ENCODE peak calls at places on chromosomes 11 and 22, in eight cellular contexts. One of them, this sample, is unnamed.

GRCh38 chr22:29700949-29701927 is 18.6 kb upstream of the CABP7 start:
- DNase-seq in stimulated activated CD8-positive, alpha-beta memory T cell treated with anti-CD3 and anti-CD28 coated beads, Interleukin-2, amount 100 ng/mL, for 1 hour: no peak
- DNase-seq in stimulated activated CD4-positive, alpha-beta T cell treated with anti-CD3 and anti-CD28 coated beads, Interleukin-4, amount 100 ng/mL, for 48 hours: no peak
- DNase-seq in NCI-H510A: no peak
- DNase-seq in Daoy: peak
- DNase-seq in Right ventricle myocardium superior: no peak
- DNase-seq in EH: peak
- DNase-seq in cardiac muscle cell: peak
- DNase-seq in this sample: no peak

GRCh38 chr11:69587454-69588081 is 53.4 kb upstream of the CCND1 start:
- DNase-seq in stimulated activated CD8-positive, alpha-beta memory T cell treated with anti-CD3 and anti-CD28 coated beads, Interleukin-2, amount 100 ng/mL, for 1 hour: no peak
- DNase-seq in stimulated activated CD4-positive, alpha-beta T cell treated with anti-CD3 and anti-CD28 coated beads, Interleukin-4, amount 100 ng/mL, for 48 hours: no peak
- DNase-seq in NCI-H510A: no peak
- DNase-seq in Daoy: peak
- DNase-seq in Right ventricle myocardium superior: no peak
- DNase-seq in EH: peak
- DNase-seq in cardiac muscle cell: peak
- DNase-seq in this sample: no peak

GRCh38 chr22:31695423-31695822 is 33.4 kb upstream of the PISD start:
- DNase-seq in stimulated activated CD8-positive, alpha-beta memory T cell treated with anti-CD3 and anti-CD28 coated beads, Interleukin-2, amount 100 ng/mL, for 1 hour: no peak
- DNase-seq in stimulated activated CD4-positive, alpha-beta T cell treated with anti-CD3 and anti-CD28 coated beads, Interleukin-4, amount 100 ng/mL, for 48 hours: no peak
- DNase-seq in NCI-H510A: no peak
- DNase-seq in Daoy: no peak
- DNase-seq in Right ventricle myocardium superior: no peak
- DNase-seq in EH: no peak
- DNase-seq in cardiac muscle cell: peak
- DNase-seq in this sample: no peak

GRCh38 chr11:44382118-44382517 is 72.2 kb upstream of the ALX4 start:
- DNase-seq in stimulated activated CD8-positive, alpha-beta memory T cell treated with anti-CD3 and anti-CD28 coated beads, Interleukin-2, amount 100 ng/mL, for 1 hour: no peak
- DNase-seq in stimulated activated CD4-positive, alpha-beta T cell treated with anti-CD3 and anti-CD28 coated beads, Interleukin-4, amount 100 ng/mL, for 48 hours: no peak
- DNase-seq in NCI-H510A: no peak
- DNase-seq in Daoy: no peak
- DNase-seq in Right ventricle myocardium superior: no peak
- DNase-seq in EH: no peak
- DNase-seq in cardiac muscle cell: no peak
- DNase-seq in this sample: peak

GRCh38 chr11:114790910-114791309 is 112.6 kb downstream of the NXPE2 start:
- DNase-seq in stimulated activated CD8-positive, alpha-beta memory T cell treated with anti-CD3 and anti-CD28 coated beads, Interleukin-2, amount 100 ng/mL, for 1 hour: no peak
- DNase-seq in stimulated activated CD4-positive, alpha-beta T cell treated with anti-CD3 and anti-CD28 coated beads, Interleukin-4, amount 100 ng/mL, for 48 hours: no peak
- DNase-seq in NCI-H510A: no peak
- DNase-seq in Daoy: no peak
- DNase-seq in Right ventricle myocardium superior: no peak
- DNase-seq in EH: no peak
- DNase-seq in cardiac muscle cell: no peak
- DNase-seq in this sample: no peak

GRCh38 chr11:30478923-30479322 is 107.2 kb downstream of the MPPED2 start:
- DNase-seq in stimulated activated CD8-positive, alpha-beta memory T cell treated with anti-CD3 and anti-CD28 coated beads, Interleukin-2, amount 100 ng/mL, for 1 hour: no peak
- DNase-seq in stimulated activated CD4-positive, alpha-beta T cell treated with anti-CD3 and anti-CD28 coated beads, Interleukin-4, amount 100 ng/mL, for 48 hours: no peak
- DNase-seq in NCI-H510A: no peak
- DNase-seq in Daoy: no peak
- DNase-seq in Right ventricle myocardium superior: peak
- DNase-seq in EH: no peak
- DNase-seq in cardiac muscle cell: peak
- DNase-seq in this sample: no peak

GRCh38 chr11:20032577-20033265 is 127.6 kb downstream of the DBX1 start:
- DNase-seq in stimulated activated CD8-positive, alpha-beta memory T cell treated with anti-CD3 and anti-CD28 coated beads, Interleukin-2, amount 100 ng/mL, for 1 hour: no peak
- DNase-seq in stimulated activated CD4-positive, alpha-beta T cell treated with anti-CD3 and anti-CD28 coated beads, Interleukin-4, amount 100 ng/mL, for 48 hours: no peak
- DNase-seq in NCI-H510A: no peak
- DNase-seq in Daoy: no peak
- DNase-seq in Right ventricle myocardium superior: no peak
- DNase-seq in EH: no peak
- DNase-seq in cardiac muscle cell: no peak
- DNase-seq in this sample: no peak

GRCh38 chr11:133984828-133985227 is 28.1 kb upstream of the IGSF9B start:
- DNase-seq in stimulated activated CD8-positive, alpha-beta memory T cell treated with anti-CD3 and anti-CD28 coated beads, Interleukin-2, amount 100 ng/mL, for 1 hour: no peak
- DNase-seq in stimulated activated CD4-positive, alpha-beta T cell treated with anti-CD3 and anti-CD28 coated beads, Interleukin-4, amount 100 ng/mL, for 48 hours: no peak
- DNase-seq in NCI-H510A: no peak
- DNase-seq in Daoy: no peak
- DNase-seq in Right ventricle myocardium superior: no peak
- DNase-seq in EH: no peak
- DNase-seq in cardiac muscle cell: no peak
- DNase-seq in this sample: no peak

GRCh38 chr22:23762866-23763578 is at the start of gene C22orf15:
- DNase-seq in stimulated activated CD8-positive, alpha-beta memory T cell treated with anti-CD3 and anti-CD28 coated beads, Interleukin-2, amount 100 ng/mL, for 1 hour: no peak
- DNase-seq in stimulated activated CD4-positive, alpha-beta T cell treated with anti-CD3 and anti-CD28 coated beads, Interleukin-4, amount 100 ng/mL, for 48 hours: no peak
- DNase-seq in NCI-H510A: no peak
- DNase-seq in Daoy: peak
- DNase-seq in Right ventricle myocardium superior: peak
- DNase-seq in EH: peak
- DNase-seq in cardiac muscle cell: peak
- DNase-seq in this sample: no peak

GRCh38 chr11:87315229-87315628 is 277.5 kb downstream of the TMEM135 start:
- DNase-seq in stimulated activated CD8-positive, alpha-beta memory T cell treated with anti-CD3 and anti-CD28 coated beads, Interleukin-2, amount 100 ng/mL, for 1 hour: no peak
- DNase-seq in stimulated activated CD4-positive, alpha-beta T cell treated with anti-CD3 and anti-CD28 coated beads, Interleukin-4, amount 100 ng/mL, for 48 hours: no peak
- DNase-seq in NCI-H510A: no peak
- DNase-seq in Daoy: no peak
- DNase-seq in Right ventricle myocardium superior: no peak
- DNase-seq in EH: no peak
- DNase-seq in cardiac muscle cell: no peak
- DNase-seq in this sample: no peak

GRCh38 chr22:24694971-24695928 is 79.3 kb downstream of the PIWIL3 start:
- DNase-seq in stimulated activated CD8-positive, alpha-beta memory T cell treated with anti-CD3 and anti-CD28 coated beads, Interleukin-2, amount 100 ng/mL, for 1 hour: no peak
- DNase-seq in stimulated activated CD4-positive, alpha-beta T cell treated with anti-CD3 and anti-CD28 coated beads, Interleukin-4, amount 100 ng/mL, for 48 hours: no peak
- DNase-seq in NCI-H510A: peak
- DNase-seq in Daoy: no peak
- DNase-seq in Right ventricle myocardium superior: no peak
- DNase-seq in EH: no peak
- DNase-seq in cardiac muscle cell: no peak
- DNase-seq in this sample: no peak

GRCh38 chr11:69040581-69041260 is 8.0 kb upstream of the TPCN2 start:
- DNase-seq in stimulated activated CD8-positive, alpha-beta memory T cell treated with anti-CD3 and anti-CD28 coated beads, Interleukin-2, amount 100 ng/mL, for 1 hour: no peak
- DNase-seq in stimulated activated CD4-positive, alpha-beta T cell treated with anti-CD3 and anti-CD28 coated beads, Interleukin-4, amount 100 ng/mL, for 48 hours: no peak
- DNase-seq in NCI-H510A: no peak
- DNase-seq in Daoy: peak
- DNase-seq in Right ventricle myocardium superior: no peak
- DNase-seq in EH: peak
- DNase-seq in cardiac muscle cell: peak
- DNase-seq in this sample: no peak

GRCh38 chr11:26231252-26231661 is 100.7 kb upstream of the ANO3 start:
- DNase-seq in stimulated activated CD8-positive, alpha-beta memory T cell treated with anti-CD3 and anti-CD28 coated beads, Interleukin-2, amount 100 ng/mL, for 1 hour: no peak
- DNase-seq in stimulated activated CD4-positive, alpha-beta T cell treated with anti-CD3 and anti-CD28 coated beads, Interleukin-4, amount 100 ng/mL, for 48 hours: no peak
- DNase-seq in NCI-H510A: no peak
- DNase-seq in Daoy: peak
- DNase-seq in Right ventricle myocardium superior: no peak
- DNase-seq in EH: peak
- DNase-seq in cardiac muscle cell: peak
- DNase-seq in this sample: no peak

GRCh38 chr22:26891431-26891830 is 234.0 kb downstream of the MIAT start:
- DNase-seq in stimulated activated CD8-positive, alpha-beta memory T cell treated with anti-CD3 and anti-CD28 coated beads, Interleukin-2, amount 100 ng/mL, for 1 hour: no peak
- DNase-seq in stimulated activated CD4-positive, alpha-beta T cell treated with anti-CD3 and anti-CD28 coated beads, Interleukin-4, amount 100 ng/mL, for 48 hours: no peak
- DNase-seq in NCI-H510A: no peak
- DNase-seq in Daoy: peak
- DNase-seq in Right ventricle myocardium superior: no peak
- DNase-seq in EH: peak
- DNase-seq in cardiac muscle cell: no peak
- DNase-seq in this sample: no peak

GRCh38 chr11:79050784-79051183 is 390.0 kb downstream of the TENM4 start:
- DNase-seq in stimulated activated CD8-positive, alpha-beta memory T cell treated with anti-CD3 and anti-CD28 coated beads, Interleukin-2, amount 100 ng/mL, for 1 hour: no peak
- DNase-seq in stimulated activated CD4-positive, alpha-beta T cell treated with anti-CD3 and anti-CD28 coated beads, Interleukin-4, amount 100 ng/mL, for 48 hours: no peak
- DNase-seq in NCI-H510A: no peak
- DNase-seq in Daoy: no peak
- DNase-seq in Right ventricle myocardium superior: peak
- DNase-seq in EH: no peak
- DNase-seq in cardiac muscle cell: peak
- DNase-seq in this sample: no peak

GRCh38 chr11:132258865-132259264 is 888.5 kb downstream of the NTM start:
- DNase-seq in stimulated activated CD8-positive, alpha-beta memory T cell treated with anti-CD3 and anti-CD28 coated beads, Interleukin-2, amount 100 ng/mL, for 1 hour: no peak
- DNase-seq in stimulated activated CD4-positive, alpha-beta T cell treated with anti-CD3 and anti-CD28 coated beads, Interleukin-4, amount 100 ng/mL, for 48 hours: no peak
- DNase-seq in NCI-H510A: no peak
- DNase-seq in Daoy: peak
- DNase-seq in Right ventricle myocardium superior: no peak
- DNase-seq in EH: peak
- DNase-seq in cardiac muscle cell: no peak
- DNase-seq in this sample: no peak

GRCh38 chr11:45373506-45373905 is 87.4 kb upstream of the SYT13 start:
- DNase-seq in stimulated activated CD8-positive, alpha-beta memory T cell treated with anti-CD3 and anti-CD28 coated beads, Interleukin-2, amount 100 ng/mL, for 1 hour: no peak
- DNase-seq in stimulated activated CD4-positive, alpha-beta T cell treated with anti-CD3 and anti-CD28 coated beads, Interleukin-4, amount 100 ng/mL, for 48 hours: no peak
- DNase-seq in NCI-H510A: no peak
- DNase-seq in Daoy: no peak
- DNase-seq in Right ventricle myocardium superior: no peak
- DNase-seq in EH: no peak
- DNase-seq in cardiac muscle cell: no peak
- DNase-seq in this sample: no peak

GRCh38 chr11:62392944-62393628 is 25.7 kb upstream of the SCGB1A1 start:
- DNase-seq in stimulated activated CD8-positive, alpha-beta memory T cell treated with anti-CD3 and anti-CD28 coated beads, Interleukin-2, amount 100 ng/mL, for 1 hour: no peak
- DNase-seq in stimulated activated CD4-positive, alpha-beta T cell treated with anti-CD3 and anti-CD28 coated beads, Interleukin-4, amount 100 ng/mL, for 48 hours: no peak
- DNase-seq in NCI-H510A: no peak
- DNase-seq in Daoy: no peak
- DNase-seq in Right ventricle myocardium superior: no peak
- DNase-seq in EH: no peak
- DNase-seq in cardiac muscle cell: no peak
- DNase-seq in this sample: no peak

GRCh38 chr11:66068154-66068821 is 1.8 kb upstream of the PACS1 start:
- DNase-seq in stimulated activated CD8-positive, alpha-beta memory T cell treated with anti-CD3 and anti-CD28 coated beads, Interleukin-2, amount 100 ng/mL, for 1 hour: peak
- DNase-seq in stimulated activated CD4-positive, alpha-beta T cell treated with anti-CD3 and anti-CD28 coated beads, Interleukin-4, amount 100 ng/mL, for 48 hours: peak
- DNase-seq in NCI-H510A: no peak
- DNase-seq in Daoy: peak
- DNase-seq in Right ventricle myocardium superior: peak
- DNase-seq in EH: peak
- DNase-seq in cardiac muscle cell: peak
- DNase-seq in this sample: peak

GRCh38 chr22:20130319-20130718 is 1.3 kb upstream of the ZDHHC8 start:
- DNase-seq in stimulated activated CD8-positive, alpha-beta memory T cell treated with anti-CD3 and anti-CD28 coated beads, Interleukin-2, amount 100 ng/mL, for 1 hour: no peak
- DNase-seq in stimulated activated CD4-positive, alpha-beta T cell treated with anti-CD3 and anti-CD28 coated beads, Interleukin-4, amount 100 ng/mL, for 48 hours: no peak
- DNase-seq in NCI-H510A: no peak
- DNase-seq in Daoy: no peak
- DNase-seq in Right ventricle myocardium superior: no peak
- DNase-seq in EH: no peak
- DNase-seq in cardiac muscle cell: no peak
- DNase-seq in this sample: no peak

GRCh38 chr11:3795131-3796092 is 1.9 kb downstream of the NUP98 start:
- DNase-seq in stimulated activated CD8-positive, alpha-beta memory T cell treated with anti-CD3 and anti-CD28 coated beads, Interleukin-2, amount 100 ng/mL, for 1 hour: no peak
- DNase-seq in stimulated activated CD4-positive, alpha-beta T cell treated with anti-CD3 and anti-CD28 coated beads, Interleukin-4, amount 100 ng/mL, for 48 hours: no peak
- DNase-seq in NCI-H510A: no peak
- DNase-seq in Daoy: no peak
- DNase-seq in Right ventricle myocardium superior: no peak
- DNase-seq in EH: no peak
- DNase-seq in cardiac muscle cell: no peak
- DNase-seq in this sample: no peak

GRCh38 chr11:103727262-103727661 is 309.2 kb upstream of the DDI1 start:
- DNase-seq in stimulated activated CD8-positive, alpha-beta memory T cell treated with anti-CD3 and anti-CD28 coated beads, Interleukin-2, amount 100 ng/mL, for 1 hour: no peak
- DNase-seq in stimulated activated CD4-positive, alpha-beta T cell treated with anti-CD3 and anti-CD28 coated beads, Interleukin-4, amount 100 ng/mL, for 48 hours: no peak
- DNase-seq in NCI-H510A: no peak
- DNase-seq in Daoy: no peak
- DNase-seq in Right ventricle myocardium superior: no peak
- DNase-seq in EH: no peak
- DNase-seq in cardiac muscle cell: no peak
- DNase-seq in this sample: no peak

GRCh38 chr22:30609260-30610185 is 2.5 kb downstream of the TCN2 start:
- DNase-seq in stimulated activated CD8-positive, alpha-beta memory T cell treated with anti-CD3 and anti-CD28 coated beads, Interleukin-2, amount 100 ng/mL, for 1 hour: no peak
- DNase-seq in stimulated activated CD4-positive, alpha-beta T cell treated with anti-CD3 and anti-CD28 coated beads, Interleukin-4, amount 100 ng/mL, for 48 hours: peak
- DNase-seq in NCI-H510A: no peak
- DNase-seq in Daoy: peak
- DNase-seq in Right ventricle myocardium superior: peak
- DNase-seq in EH: peak
- DNase-seq in cardiac muscle cell: peak
- DNase-seq in this sample: peak

GRCh38 chr11:118286545-118286944 is 18.0 kb upstream of the CD3E start:
- DNase-seq in stimulated activated CD8-positive, alpha-beta memory T cell treated with anti-CD3 and anti-CD28 coated beads, Interleukin-2, amount 100 ng/mL, for 1 hour: no peak
- DNase-seq in stimulated activated CD4-positive, alpha-beta T cell treated with anti-CD3 and anti-CD28 coated beads, Interleukin-4, amount 100 ng/mL, for 48 hours: no peak
- DNase-seq in NCI-H510A: no peak
- DNase-seq in Daoy: peak
- DNase-seq in Right ventricle myocardium superior: no peak
- DNase-seq in EH: no peak
- DNase-seq in cardiac muscle cell: no peak
- DNase-seq in this sample: no peak

GRCh38 chr11:74020537-74020936 is 11.7 kb upstream of the UCP3 start:
- DNase-seq in stimulated activated CD8-positive, alpha-beta memory T cell treated with anti-CD3 and anti-CD28 coated beads, Interleukin-2, amount 100 ng/mL, for 1 hour: no peak
- DNase-seq in stimulated activated CD4-positive, alpha-beta T cell treated with anti-CD3 and anti-CD28 coated beads, Interleukin-4, amount 100 ng/mL, for 48 hours: no peak
- DNase-seq in NCI-H510A: no peak
- DNase-seq in Daoy: no peak
- DNase-seq in Right ventricle myocardium superior: no peak
- DNase-seq in EH: no peak
- DNase-seq in cardiac muscle cell: no peak
- DNase-seq in this sample: peak

GRCh38 chr11:124725719-124726105 is 14.0 kb upstream of the NRGN start:
- DNase-seq in stimulated activated CD8-positive, alpha-beta memory T cell treated with anti-CD3 and anti-CD28 coated beads, Interleukin-2, amount 100 ng/mL, for 1 hour: no peak
- DNase-seq in stimulated activated CD4-positive, alpha-beta T cell treated with anti-CD3 and anti-CD28 coated beads, Interleukin-4, amount 100 ng/mL, for 48 hours: no peak
- DNase-seq in NCI-H510A: no peak
- DNase-seq in Daoy: peak
- DNase-seq in Right ventricle myocardium superior: no peak
- DNase-seq in EH: peak
- DNase-seq in cardiac muscle cell: peak
- DNase-seq in this sample: no peak

GRCh38 chr11:117187799-117188481 is 9.4 kb downstream of the SIDT2 start:
- DNase-seq in stimulated activated CD8-positive, alpha-beta memory T cell treated with anti-CD3 and anti-CD28 coated beads, Interleukin-2, amount 100 ng/mL, for 1 hour: no peak
- DNase-seq in stimulated activated CD4-positive, alpha-beta T cell treated with anti-CD3 and anti-CD28 coated beads, Interleukin-4, amount 100 ng/mL, for 48 hours: no peak
- DNase-seq in NCI-H510A: no peak
- DNase-seq in Daoy: no peak
- DNase-seq in Right ventricle myocardium superior: no peak
- DNase-seq in EH: no peak
- DNase-seq in cardiac muscle cell: no peak
- DNase-seq in this sample: peak

GRCh38 chr11:64844330-64845124 is at the start of gene CDC42BPG:
- DNase-seq in stimulated activated CD8-positive, alpha-beta memory T cell treated with anti-CD3 and anti-CD28 coated beads, Interleukin-2, amount 100 ng/mL, for 1 hour: peak
- DNase-seq in stimulated activated CD4-positive, alpha-beta T cell treated with anti-CD3 and anti-CD28 coated beads, Interleukin-4, amount 100 ng/mL, for 48 hours: peak
- DNase-seq in NCI-H510A: peak
- DNase-seq in Daoy: peak
- DNase-seq in Right ventricle myocardium superior: peak
- DNase-seq in EH: peak
- DNase-seq in cardiac muscle cell: peak
- DNase-seq in this sample: no peak

GRCh38 chr11:120062561-120062930 is 75.4 kb downstream of the TRIM29 start:
- DNase-seq in stimulated activated CD8-positive, alpha-beta memory T cell treated with anti-CD3 and anti-CD28 coated beads, Interleukin-2, amount 100 ng/mL, for 1 hour: no peak
- DNase-seq in stimulated activated CD4-positive, alpha-beta T cell treated with anti-CD3 and anti-CD28 coated beads, Interleukin-4, amount 100 ng/mL, for 48 hours: no peak
- DNase-seq in NCI-H510A: no peak
- DNase-seq in Daoy: no peak
- DNase-seq in Right ventricle myocardium superior: no peak
- DNase-seq in EH: no peak
- DNase-seq in cardiac muscle cell: no peak
- DNase-seq in this sample: no peak

GRCh38 chr11:38089728-38090127 is 1491.7 kb upstream of the RAG2 start:
- DNase-seq in stimulated activated CD8-positive, alpha-beta memory T cell treated with anti-CD3 and anti-CD28 coated beads, Interleukin-2, amount 100 ng/mL, for 1 hour: no peak
- DNase-seq in stimulated activated CD4-positive, alpha-beta T cell treated with anti-CD3 and anti-CD28 coated beads, Interleukin-4, amount 100 ng/mL, for 48 hours: no peak
- DNase-seq in NCI-H510A: no peak
- DNase-seq in Daoy: no peak
- DNase-seq in Right ventricle myocardium superior: no peak
- DNase-seq in EH: peak
- DNase-seq in cardiac muscle cell: peak
- DNase-seq in this sample: no peak

GRCh38 chr11:81772161-81772560 is 961.5 kb downstream of the FAM181B start:
- DNase-seq in stimulated activated CD8-positive, alpha-beta memory T cell treated with anti-CD3 and anti-CD28 coated beads, Interleukin-2, amount 100 ng/mL, for 1 hour: no peak
- DNase-seq in stimulated activated CD4-positive, alpha-beta T cell treated with anti-CD3 and anti-CD28 coated beads, Interleukin-4, amount 100 ng/mL, for 48 hours: no peak
- DNase-seq in NCI-H510A: no peak
- DNase-seq in Daoy: no peak
- DNase-seq in Right ventricle myocardium superior: no peak
- DNase-seq in EH: no peak
- DNase-seq in cardiac muscle cell: peak
- DNase-seq in this sample: no peak

GRCh38 chr11:114317738-114318137 is 21.5 kb downstream of the NNMT start:
- DNase-seq in stimulated activated CD8-positive, alpha-beta memory T cell treated with anti-CD3 and anti-CD28 coated beads, Interleukin-2, amount 100 ng/mL, for 1 hour: no peak
- DNase-seq in stimulated activated CD4-positive, alpha-beta T cell treated with anti-CD3 and anti-CD28 coated beads, Interleukin-4, amount 100 ng/mL, for 48 hours: no peak
- DNase-seq in NCI-H510A: no peak
- DNase-seq in Daoy: peak
- DNase-seq in Right ventricle myocardium superior: peak
- DNase-seq in EH: peak
- DNase-seq in cardiac muscle cell: peak
- DNase-seq in this sample: no peak

GRCh38 chr22:29787371-29787980 is 20.3 kb downstream of the UQCR10 start:
- DNase-seq in stimulated activated CD8-positive, alpha-beta memory T cell treated with anti-CD3 and anti-CD28 coated beads, Interleukin-2, amount 100 ng/mL, for 1 hour: no peak
- DNase-seq in stimulated activated CD4-positive, alpha-beta T cell treated with anti-CD3 and anti-CD28 coated beads, Interleukin-4, amount 100 ng/mL, for 48 hours: no peak
- DNase-seq in NCI-H510A: no peak
- DNase-seq in Daoy: no peak
- DNase-seq in Right ventricle myocardium superior: no peak
- DNase-seq in EH: no peak
- DNase-seq in cardiac muscle cell: no peak
- DNase-seq in this sample: no peak

GRCh38 chr11:79441159-79441875 is 487 bp upstream of the TENM4 start:
- DNase-seq in stimulated activated CD8-positive, alpha-beta memory T cell treated with anti-CD3 and anti-CD28 coated beads, Interleukin-2, amount 100 ng/mL, for 1 hour: no peak
- DNase-seq in stimulated activated CD4-positive, alpha-beta T cell treated with anti-CD3 and anti-CD28 coated beads, Interleukin-4, amount 100 ng/mL, for 48 hours: no peak
- DNase-seq in NCI-H510A: no peak
- DNase-seq in Daoy: peak
- DNase-seq in Right ventricle myocardium superior: no peak
- DNase-seq in EH: peak
- DNase-seq in cardiac muscle cell: no peak
- DNase-seq in this sample: peak